ENCODE peak calls at places on chromosome 17, in ten cellular contexts. K is AG09319; A is WTC11; J is left lung; M is fibroblast of pulmonary artery; Y is activated CD8-positive, alpha-beta T cell treated with anti-CD3 and anti-CD28 coated beads for 36 hours; W is fibroblast of the aortic adventitia; R is A549; D is activated B cell treated with CpG ODN at 0.5 μM for 24 hours; C is adrenal gland. P is an unnamed sample.

GRCh38 chr17:44804301-44805061 is 25.6 kb downstream of the GJC1 start:
- DNase-seq in M (no peak), R (no peak), D (no peak), K (no peak), Y (no peak), W (no peak), C (no peak), A (no peak), J (no peak), P (no peak)

GRCh38 chr17:47935961-47936360 is 5.4 kb upstream of the PNPO start:
- DNase-seq in M (peak), R (peak), W (peak), A (no peak), J (no peak), C (no peak), Y (no peak), K (peak), D (no peak), P (no peak)

GRCh38 chr17:74737299-74738050 is 419 bp downstream of the RAB37 start:
- DNase-seq in K (no peak), R (peak), M (peak), C (peak), W (no peak), D (peak), J (no peak), A (peak), Y (peak), P (peak)

GRCh38 chr17:4947411-4948165 is 742 bp downstream of the PFN1 start:
- DNase-seq in J (peak), Y (peak), C (peak), A (peak), W (peak), R (peak), M (peak), K (no peak), D (peak), P (peak)

GRCh38 chr17:69762359-69762758 is 312.7 kb upstream of the KCNJ16 start:
- DNase-seq in W (no peak), M (peak), D (no peak), K (no peak), Y (no peak), A (no peak), C (no peak), J (no peak), R (peak), P (no peak)

GRCh38 chr17:2061441-2061797 is 6.5 kb downstream of the HIC1 start:
- DNase-seq in K (no peak), M (peak), C (no peak), Y (no peak), W (no peak), A (no peak), D (no peak), R (no peak), J (peak), P (no peak)

GRCh38 chr17:52157161-52157560 is 1.4 kb downstream of the CA10 start:
- DNase-seq in M (no peak), R (no peak), K (no peak), W (no peak), J (peak), A (no peak), C (no peak), Y (no peak), D (no peak), P (no peak)

GRCh38 chr17:2177235-2177811 is 122.4 kb downstream of the HIC1 start:
- DNase-seq in R (no peak), J (no peak), Y (no peak), K (no peak), M (no peak), A (no peak), D (no peak), C (peak), W (no peak), P (no peak)

GRCh38 chr17:73592531-73592961 is 51.7 kb downstream of the SDK2 start:
- DNase-seq in C (peak), M (no peak), K (no peak), Y (peak), D (no peak), R (no peak), A (no peak), J (peak), W (no peak), P (no peak)

GRCh38 chr17:6110592-6110991 is 40.4 kb downstream of the WSCD1 start:
- DNase-seq in A (no peak), M (no peak), W (no peak), C (no peak), R (peak), K (no peak), Y (no peak), J (no peak), D (no peak), P (peak)

GRCh38 chr17:80738987-80739730 is 194.5 kb downstream of the RPTOR start:
- DNase-seq in D (no peak), C (no peak), Y (peak), W (no peak), K (no peak), R (no peak), J (no peak), A (no peak), M (no peak), P (no peak)

GRCh38 chr17:77924757-77925336 is 33.7 kb upstream of the TNRC6C start:
- DNase-seq in M (peak), Y (no peak), D (no peak), R (no peak), K (no peak), C (peak), A (peak), J (no peak), W (peak), P (no peak)

GRCh38 chr17:68600881-68601564 is at the start of gene FAM20A:
- DNase-seq in C (peak), R (peak), K (no peak), Y (peak), J (peak), W (peak), M (no peak), D (peak), A (peak), P (peak)

GRCh38 chr17:47831934-47832327 is 461 bp downstream of the LRRC46 start:
- DNase-seq in J (no peak), Y (no peak), K (no peak), C (peak), M (no peak), W (no peak), D (no peak), A (no peak), R (no peak), P (no peak)

GRCh38 chr17:8698142-8699050 is 46.2 kb downstream of the CCDC42 start:
- DNase-seq in D (no peak), R (no peak), W (peak), C (peak), K (no peak), A (no peak), J (no peak), M (peak), Y (no peak), P (no peak)

GRCh38 chr17:48795444-48796162 is 21.4 kb downstream of the TTLL6 start:
- DNase-seq in R (peak), W (peak), A (no peak), M (peak), K (peak), C (no peak), D (no peak), Y (no peak), J (no peak), P (no peak)

GRCh38 chr17:16931318-16932060 is 40.4 kb downstream of the TNFRSF13B start:
- DNase-seq in M (no peak), W (no peak), D (no peak), J (peak), A (no peak), C (no peak), Y (no peak), R (no peak), K (no peak), P (no peak)

GRCh38 chr17:50180066-50180465 is 14.3 kb downstream of the SGCA start:
- DNase-seq in Y (no peak), J (peak), W (peak), C (no peak), R (no peak), D (no peak), K (no peak), A (no peak), M (no peak), P (no peak)

GRCh38 chr17:50180593-50180992 is 14.8 kb downstream of the SGCA start:
- DNase-seq in D (no peak), M (no peak), C (no peak), J (no peak), R (no peak), K (no peak), W (peak), A (no peak), Y (no peak), P (no peak)

GRCh38 chr17:50182783-50183438 is 17.1 kb downstream of the SGCA start:
- DNase-seq in D (no peak), K (no peak), J (peak), C (no peak), M (no peak), Y (no peak), A (no peak), R (no peak), W (peak), P (no peak)

GRCh38 chr17:50181155-50181554 is 15.3 kb downstream of the SGCA start:
- DNase-seq in D (no peak), Y (no peak), K (no peak), R (no peak), C (no peak), W (no peak), A (no peak), M (no peak), J (peak), P (no peak)

GRCh38 chr17:50181601-50182345 is 16.0 kb downstream of the SGCA start:
- DNase-seq in A (no peak), R (no peak), M (peak), K (no peak), Y (no peak), D (no peak), W (peak), C (no peak), J (peak), P (no peak)
- TF ChIP-seq CTCF in A (no peak), R (no peak), M (no peak), K (no peak), Y (no peak), D (no peak), W (no peak), C (no peak), J (no peak), P (no peak)

GRCh38 chr17:75778861-75779249 is 5.8 kb upstream of the UNK start:
- DNase-seq in J (no peak), C (no peak), M (no peak), R (peak), Y (peak), W (no peak), D (no peak), K (no peak), A (peak), P (peak)
- TF ChIP-seq CTCF in J (peak), C (peak), M (peak), R (peak), Y (peak), W (peak), D (no peak), K (peak), A (peak), P (peak)

GRCh38 chr17:55549140-55549539 is 37.9 kb upstream of the SMIM36 start:
- DNase-seq in W (no peak), K (no peak), J (no peak), Y (no peak), D (no peak), M (peak), R (peak), C (peak), A (no peak), P (no peak)
- TF ChIP-seq CTCF in W (no peak), K (peak), J (peak), Y (peak), D (no peak), M (peak), R (peak), C (peak), A (no peak), P (peak)

GRCh38 chr17:19719365-19720209 is 3.2 kb upstream of the SLC47A2 start:
- DNase-seq in C (peak), W (no peak), D (no peak), A (no peak), R (peak), Y (no peak), J (peak), M (no peak), K (no peak), P (peak)
- TF ChIP-seq CTCF in C (no peak), W (no peak), D (no peak), A (no peak), R (no peak), Y (no peak), J (no peak), M (no peak), K (no peak), P (no peak)

GRCh38 chr17:45908460-45908859 is 14.1 kb downstream of the MAPT start:
- DNase-seq in R (no peak), A (no peak), C (no peak), Y (peak), M (no peak), J (no peak), K (no peak), D (no peak), W (no peak), P (no peak)
- TF ChIP-seq CTCF in R (no peak), A (no peak), C (no peak), Y (no peak), M (no peak), J (no peak), K (no peak), D (no peak), W (no peak), P (no peak)